ENCODE peak calls at places on chromosome 20, in ten cellular contexts. M is EL, I is stomach, C is M059J, Y is KG1, B is HFFc6, Q is Daoy, U is nucleus accumbens, Z is body of pancreas, S is BJ. E is an unnamed sample.

GRCh38 chr20:51574248-51575033 is 31.9 kb upstream of the NFATC2 start:
- DNase-seq in Z (no peak), M (no peak), I (no peak), U (no peak), B (no peak), C (peak), Q (no peak), Y (no peak), S (no peak), E (no peak)

GRCh38 chr20:46559001-46559400 is 8.5 kb upstream of the OCSTAMP start:
- DNase-seq in C (no peak), Q (no peak), U (no peak), S (no peak), M (no peak), Y (no peak), Z (no peak), I (no peak), B (no peak), E (no peak)

GRCh38 chr20:11112837-11113236 is 439.0 kb upstream of the JAG1 start:
- DNase-seq in Y (no peak), Z (no peak), I (no peak), S (no peak), M (peak), U (no peak), C (peak), B (no peak), Q (no peak), E (no peak)

GRCh38 chr20:63978319-63979220 is 872 bp downstream of the SAMD10 start:
- DNase-seq in S (no peak), Z (peak), B (no peak), C (no peak), Q (peak), U (no peak), Y (no peak), I (peak), M (peak), E (no peak)

GRCh38 chr20:50759678-50760077 is 28.3 kb downstream of the PARD6B start:
- DNase-seq in S (no peak), B (no peak), U (no peak), Y (no peak), I (no peak), M (no peak), Z (no peak), Q (no peak), C (no peak), E (no peak)

GRCh38 chr20:19756756-19757486 is 1.1 kb upstream of the RIN2 start:
- DNase-seq in Y (no peak), Z (peak), C (no peak), S (no peak), Q (no peak), B (no peak), M (no peak), I (peak), U (no peak), E (no peak)

GRCh38 chr20:38178065-38178471 is 13.0 kb upstream of the TGM2 start:
- DNase-seq in Z (no peak), I (no peak), M (no peak), B (no peak), S (no peak), Y (no peak), C (no peak), Q (no peak), U (no peak), E (no peak)

GRCh38 chr20:10209091-10209490 is 9.5 kb upstream of the SNAP25 start:
- DNase-seq in B (no peak), C (peak), Q (no peak), Y (no peak), M (peak), U (no peak), S (peak), Z (no peak), I (no peak), E (no peak)

GRCh38 chr20:5654557-5654956 is 95.6 kb upstream of the SHLD1 start:
- DNase-seq in S (peak), Z (no peak), Y (no peak), Q (peak), M (peak), I (no peak), U (no peak), C (peak), B (peak), E (no peak)

GRCh38 chr20:44758247-44759101 is 12.8 kb downstream of the KCNK15 start:
- DNase-seq in C (no peak), Y (no peak), Z (no peak), I (no peak), M (no peak), B (no peak), S (no peak), U (peak), Q (no peak), E (no peak)

GRCh38 chr20:19275630-19276071 is 63.2 kb downstream of the SLC24A3 start:
- DNase-seq in Z (peak), I (peak), U (peak), B (no peak), Y (no peak), S (no peak), M (no peak), C (peak), Q (no peak), E (peak)

GRCh38 chr20:57792386-57793095 is 82.7 kb upstream of the PMEPA1 start:
- DNase-seq in U (peak), S (no peak), I (no peak), B (no peak), Q (no peak), M (no peak), Z (no peak), Y (no peak), C (peak), E (no peak)

GRCh38 chr20:57650266-57650665 is 30.0 kb upstream of the ZBP1 start:
- DNase-seq in Q (peak), U (no peak), Z (no peak), B (no peak), I (no peak), Y (no peak), S (no peak), C (no peak), M (no peak), E (no peak)

GRCh38 chr20:16803965-16804792 is 56.0 kb downstream of the OTOR start:
- DNase-seq in Z (peak), U (peak), B (peak), C (peak), I (peak), M (peak), Q (peak), S (no peak), Y (peak), E (peak)

GRCh38 chr20:42005211-42005610 is 387.0 kb upstream of the CHD6 start:
- DNase-seq in M (no peak), B (no peak), U (no peak), C (no peak), I (no peak), S (no peak), Z (no peak), Q (no peak), Y (no peak), E (no peak)

GRCh38 chr20:2446845-2447244 is 23.7 kb downstream of the SNRPB start:
- DNase-seq in C (peak), B (no peak), Q (no peak), M (no peak), U (no peak), I (no peak), S (no peak), Y (no peak), Z (no peak), E (no peak)

GRCh38 chr20:44406572-44407100 is 51.1 kb downstream of the HNF4A start:
- DNase-seq in Z (no peak), S (no peak), Y (no peak), M (no peak), U (no peak), I (no peak), C (no peak), B (no peak), Q (peak), E (no peak)

GRCh38 chr20:10239954-10240353 is 21.3 kb downstream of the SNAP25 start:
- DNase-seq in M (peak), U (no peak), Q (peak), S (no peak), I (peak), Z (peak), Y (no peak), C (peak), B (no peak), E (no peak)

E was measured in globus pallidus.